ENCODE peak calls at places on chromosome 17, in eight cellular contexts. W, H, M, Y, V, A, C and D are unnamed samples.

GRCh38 chr17:57587201-57587870 is 157.8 kb downstream of the CCDC182 start:
- DNase-seq in W (no peak), H (no peak), M (no peak), Y (no peak), V (no peak), A (no peak), C (no peak), D (no peak)

GRCh38 chr17:77110006-77110374 is 30.8 kb upstream of the SEC14L1 start:
- DNase-seq in W (no peak), H (no peak), M (no peak), Y (peak; percentile 48), V (no peak), A (no peak), C (peak; percentile 27), D (no peak)

GRCh38 chr17:50255766-50256480 is 18.3 kb upstream of the TMEM92 start:
- DNase-seq in W (no peak), H (no peak), M (no peak), Y (no peak), V (no peak), A (no peak), C (no peak), D (no peak)

GRCh38 chr17:1639549-1639948 is 6.0 kb downstream of the SCARF1 start:
- DNase-seq in W (no peak), H (no peak), M (no peak), Y (no peak), V (no peak), A (no peak), C (peak; percentile 61), D (no peak)

GRCh38 chr17:80960797-80961452 is 30.7 kb upstream of the CHMP6 start:
- DNase-seq in W (no peak), H (no peak), M (no peak), Y (no peak), V (no peak), A (no peak), C (no peak), D (peak; percentile 60)

GRCh38 chr17:6554871-6555330 is 1.5 kb downstream of the PITPNM3 start:
- DNase-seq in W (no peak), H (no peak), M (no peak), Y (no peak), V (no peak), A (no peak), C (no peak), D (no peak)

GRCh38 chr17:72580321-72581127 is 459.7 kb downstream of the SOX9 start:
- DNase-seq in W (no peak), H (no peak), M (no peak), Y (no peak), V (no peak), A (no peak), C (no peak), D (no peak)

GRCh38 chr17:70110443-70110880 is 35.4 kb downstream of the KCNJ16 start:
- DNase-seq in W (no peak), H (peak; percentile 86), M (no peak), Y (no peak), V (no peak), A (no peak), C (no peak), D (no peak)

GRCh38 chr17:47279062-47279801 is 25.6 kb downstream of the ITGB3 start:
- DNase-seq in W (no peak), H (peak; percentile 93), M (no peak), Y (peak; percentile 99), V (no peak), A (no peak), C (peak; percentile 75), D (no peak)

GRCh38 chr17:75707096-75707720 is 14.1 kb upstream of the ITGB4 start:
- DNase-seq in W (no peak), H (no peak), M (no peak), Y (no peak), V (no peak), A (no peak), C (peak; percentile 95), D (no peak)

GRCh38 chr17:9363440-9364350 is 211.9 kb downstream of the STX8 start:
- DNase-seq in W (no peak), H (no peak), M (no peak), Y (peak; percentile 74), V (no peak), A (no peak), C (no peak), D (no peak)

GRCh38 chr17:77948690-77949114 is 9.8 kb upstream of the TNRC6C start:
- DNase-seq in W (no peak), H (no peak), M (no peak), Y (peak; percentile 73), V (no peak), A (no peak), C (no peak), D (no peak)

GRCh38 chr17:77319211-77320031 is 178.7 kb downstream of the SEC14L1 start:
- DNase-seq in W (peak; percentile 68), H (no peak), M (peak; percentile 47), Y (peak; percentile 98), V (peak; percentile 55), A (no peak), C (peak; percentile 83), D (peak; percentile 96)

GRCh38 chr17:16418684-16419066 is 3.3 kb downstream of the TRPV2 start:
- DNase-seq in W (no peak), H (no peak), M (no peak), Y (no peak), V (no peak), A (no peak), C (no peak), D (no peak)

GRCh38 chr17:77036841-77037381 is 103.9 kb upstream of the SEC14L1 start:
- DNase-seq in W (no peak), H (no peak), M (no peak), Y (no peak), V (no peak), A (no peak), C (peak; percentile 45), D (no peak)

GRCh38 chr17:49730078-49730786 is 22.5 kb upstream of the SLC35B1 start:
- DNase-seq in W (no peak), H (no peak), M (no peak), Y (no peak), V (no peak), A (no peak), C (no peak), D (peak; percentile 86)

GRCh38 chr17:52841971-52842370 is 683.5 kb upstream of the CA10 start:
- DNase-seq in W (no peak), H (no peak), M (no peak), Y (no peak), V (no peak), A (no peak), C (no peak), D (no peak)

GRCh38 chr17:71412803-71413202 is 708.0 kb upstream of the SOX9 start:
- DNase-seq in W (no peak), H (peak; percentile 97), M (no peak), Y (peak; percentile 94), V (no peak), A (no peak), C (peak; percentile 52), D (no peak)

GRCh38 chr17:80786470-80786869 is 205.2 kb upstream of the CHMP6 start:
- DNase-seq in W (no peak), H (no peak), M (no peak), Y (no peak), V (no peak), A (no peak), C (no peak), D (no peak)

GRCh38 chr17:4940625-4941021 is 555 bp downstream of the RNF167 start:
- DNase-seq in W (no peak), H (no peak), M (no peak), Y (no peak), V (peak; percentile 23), A (no peak), C (no peak), D (no peak)

GRCh38 chr17:55770220-55770870 is 19.5 kb downstream of the PCTP start:
- DNase-seq in W (no peak), H (peak; percentile 22), M (no peak), Y (peak; percentile 78), V (no peak), A (no peak), C (no peak), D (no peak)

GRCh38 chr17:50920041-50920410 is 53.9 kb upstream of the TOB1 start:
- DNase-seq in W (no peak), H (no peak), M (no peak), Y (no peak), V (no peak), A (no peak), C (no peak), D (no peak)

GRCh38 chr17:64777413-64778101 is 115.5 kb upstream of the SMURF2 start:
- DNase-seq in W (no peak), H (no peak), M (no peak), Y (no peak), V (no peak), A (no peak), C (no peak), D (peak; percentile 65)

GRCh38 chr17:5000237-5000639 is 2.5 kb downstream of the KIF1C start:
- DNase-seq in W (no peak), H (no peak), M (no peak), Y (no peak), V (no peak), A (no peak), C (no peak), D (no peak)

GRCh38 chr17:38455288-38455915 is 27.1 kb downstream of the ARHGAP23 start:
- DNase-seq in W (no peak), H (no peak), M (no peak), Y (peak; percentile 14), V (no peak), A (no peak), C (no peak), D (peak; percentile 59)